ENCODE peak calls at places on chromosomes 13 and 19, in four cellular contexts. O, G, S and E are unnamed samples.

GRCh38 chr19:2610637-2611482 is 91.6 kb downstream of the GNG7 start:
- DNase-seq in O (peak), G (peak), S (peak), E (peak)

GRCh38 chr19:29771708-29772415 is 39.9 kb upstream of the CCNE1 start:
- DNase-seq in O (peak), G (no peak), S (peak), E (peak)

GRCh38 chr13:30224732-30225131 is 82.6 kb downstream of the KATNAL1 start:
- DNase-seq in O (peak), G (no peak), S (no peak), E (peak)

GRCh38 chr19:35397064-35397463 is 26.2 kb downstream of the GPR42 start:
- DNase-seq in O (no peak), G (no peak), S (no peak), E (no peak)

GRCh38 chr19:5889288-5889971 is 14.2 kb downstream of the NDUFA11 start:
- DNase-seq in O (no peak), G (no peak), S (no peak), E (peak)

GRCh38 chr19:48681127-48681470 is 8.3 kb upstream of the NTN5 start:
- DNase-seq in O (no peak), G (no peak), S (no peak), E (peak)

GRCh38 chr19:48900477-48901452 is 653 bp downstream of the NUCB1 start:
- DNase-seq in O (no peak), G (no peak), S (peak), E (peak)

GRCh38 chr19:34480971-34481821 is at the start of gene WTIP:
- DNase-seq in O (peak), G (no peak), S (no peak), E (peak)

GRCh38 chr13:94195715-94196114 is 283.8 kb downstream of the DCT start:
- DNase-seq in O (no peak), G (no peak), S (no peak), E (peak)

GRCh38 chr13:29844441-29844840 is 6.0 kb downstream of the UBL3 start:
- DNase-seq in O (no peak), G (no peak), S (no peak), E (peak)

GRCh38 chr19:45668342-45668871 is 386 bp downstream of the GIPR start:
- DNase-seq in O (no peak), G (no peak), S (no peak), E (no peak)
- TF ChIP-seq ELK1 in O (no peak), G (no peak), S (no peak), E (no peak)

GRCh38 chr13:74796126-74796643 is 662.0 kb upstream of the KLF12 start:
- DNase-seq in O (no peak), G (no peak), S (no peak), E (no peak)
- TF ChIP-seq ELK1 in O (no peak), G (no peak), S (no peak), E (no peak)

GRCh38 chr19:58261968-58262921 is 16.5 kb upstream of the ZNF8 start:
- DNase-seq in O (no peak), G (no peak), S (no peak), E (no peak)

GRCh38 chr19:58265100-58265499 is 13.7 kb upstream of the ZNF8 start:
- DNase-seq in O (no peak), G (no peak), S (no peak), E (no peak)

GRCh38 chr19:58262922-58263296 is 15.8 kb upstream of the ZNF8 start:
- DNase-seq in O (no peak), G (no peak), S (no peak), E (no peak)

GRCh38 chr19:58261600-58261967 is 17.2 kb upstream of the ZNF8 start:
- DNase-seq in O (no peak), G (no peak), S (no peak), E (no peak)
- TF ChIP-seq ELK1 in O (no peak), G (no peak), S (no peak), E (no peak)

GRCh38 chr13:98141509-98141908 is 1.4 kb upstream of the FARP1 start:
- DNase-seq in O (no peak), G (no peak), S (no peak), E (no peak)

GRCh38 chr13:98143157-98143553 is 261 bp downstream of the FARP1 start:
- DNase-seq in O (peak), G (no peak), S (no peak), E (no peak)

GRCh38 chr13:98141091-98141490 is 1.8 kb upstream of the FARP1 start:
- DNase-seq in O (no peak), G (no peak), S (no peak), E (no peak)

GRCh38 chr13:98142427-98143156 is at the start of gene FARP1:
- DNase-seq in O (peak), G (no peak), S (peak), E (peak)

GRCh38 chr13:98141938-98142426 is 912 bp upstream of the FARP1 start:
- DNase-seq in O (no peak), G (no peak), S (no peak), E (no peak)
- TF ChIP-seq ELK1 in O (no peak), G (no peak), S (no peak), E (no peak)

DNA sequence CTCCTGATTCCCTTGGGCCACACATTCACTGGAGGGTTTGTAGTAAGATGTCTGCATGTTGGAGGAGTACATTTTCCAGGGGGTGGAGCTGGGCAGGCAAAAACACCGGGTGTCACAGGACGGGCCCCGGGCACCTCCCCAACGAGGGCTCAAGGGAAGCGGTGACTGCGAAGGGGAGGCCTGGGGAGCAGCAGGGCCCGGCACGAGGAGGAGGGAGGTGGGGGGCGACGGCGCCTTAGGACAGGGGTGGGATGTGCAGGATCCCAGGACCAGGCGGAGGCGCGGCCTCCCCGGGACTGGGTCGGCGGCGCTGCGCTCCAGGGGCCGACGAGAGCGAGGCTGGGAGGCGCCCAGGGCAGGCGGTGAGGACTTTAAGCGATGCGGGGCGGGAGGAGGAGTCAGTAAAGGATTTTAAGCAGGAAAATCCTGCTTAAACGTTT is 501 bp downstream of the ZNF160 start:
- DNase-seq in O (no peak), G (no peak), S (peak), E (peak)
- TF ChIP-seq ELK1 in O (no peak), G (no peak), S (no peak), E (no peak)

DNA sequence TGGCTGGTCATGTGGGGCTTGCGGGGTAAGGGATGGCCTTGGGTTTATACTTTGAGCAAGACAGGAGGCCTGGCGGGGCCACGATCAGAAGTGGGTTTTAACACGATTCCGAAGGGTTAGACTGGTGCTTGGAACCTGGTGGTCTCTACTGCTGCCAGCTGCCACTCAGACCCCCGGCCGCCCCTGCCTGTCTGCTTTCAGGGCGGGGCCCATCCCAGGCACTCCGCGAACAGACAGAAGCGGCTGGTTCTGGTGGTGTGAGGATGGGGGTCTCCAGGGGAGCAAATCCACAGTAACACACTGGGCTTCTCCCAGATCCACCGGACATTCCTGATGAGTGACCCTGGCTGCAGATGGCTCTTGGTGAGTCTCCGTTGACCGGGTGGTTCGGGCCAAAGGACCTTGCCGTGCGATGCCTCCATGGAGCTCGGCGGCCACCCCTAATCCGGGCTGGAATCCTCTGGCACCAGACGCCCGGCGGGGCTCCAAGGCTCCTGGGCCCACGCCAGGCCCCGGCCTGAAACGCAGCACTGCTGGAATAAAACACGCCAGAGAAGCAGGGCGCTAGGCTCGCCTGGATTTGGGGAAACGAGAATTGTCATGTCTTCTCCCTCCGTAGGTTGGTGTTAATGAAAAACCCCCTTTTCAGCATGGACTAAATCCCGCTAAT is 2.1 kb upstream of the PTBP1 start:
- DNase-seq in O (no peak), G (no peak), S (no peak), E (no peak)
- TF ChIP-seq ELK1 in O (no peak), G (no peak), S (no peak), E (no peak)

GRCh38 chr19:58182577-58182988 is 278 bp upstream of the ZNF274 start:
- DNase-seq in O (no peak), G (no peak), S (peak), E (no peak)
- TF ChIP-seq ELK1 in O (no peak), G (no peak), S (no peak), E (no peak)

DNA sequence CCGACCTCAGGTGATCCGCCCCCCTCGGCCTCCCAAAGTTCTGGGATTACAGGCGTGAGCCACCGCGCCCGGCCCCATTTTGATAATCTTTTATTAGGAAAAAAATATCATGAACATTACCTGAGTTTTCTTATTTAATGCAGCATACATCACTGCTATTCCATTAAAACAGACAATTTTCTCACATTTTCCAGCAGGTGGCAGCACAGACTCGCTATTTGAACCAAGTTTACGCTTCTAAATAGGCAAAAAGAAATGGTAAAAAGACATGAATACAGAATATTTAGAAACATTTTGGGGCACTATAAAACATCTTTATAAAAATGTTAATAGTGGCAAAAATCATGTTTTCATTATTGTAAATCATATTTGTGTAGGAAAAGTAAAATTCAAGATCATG is 903.1 kb downstream of the SLITRK6 start:
- DNase-seq in O (no peak), G (peak), S (peak), E (peak)
- TF ChIP-seq ELK1 in O (no peak), G (no peak), S (no peak), E (no peak)